ENCODE peak calls at places on chromosomes 11 and 22, in five cellular contexts. W, M, B, E and F are unnamed samples.

GRCh38 chr22:29298641-29299040 is 7.8 kb upstream of the GAS2L1 start:
- DNase-seq in W (no peak), M (no peak), B (no peak), E (no peak), F (no peak)

GRCh38 chr11:22472306-22472705 is 134.1 kb downstream of the SLC17A6 start:
- DNase-seq in W (peak), M (no peak), B (no peak), E (peak), F (no peak)

GRCh38 chr11:34234086-34234740 is 123.6 kb downstream of the ABTB2 start:
- DNase-seq in W (peak), M (no peak), B (peak), E (peak), F (no peak)

GRCh38 chr11:134498326-134499139 is 86.5 kb upstream of the B3GAT1 start:
- DNase-seq in W (no peak), M (peak), B (no peak), E (no peak), F (no peak)

GRCh38 chr11:46134540-46134939 is 13.3 kb upstream of the PHF21A start:
- DNase-seq in W (no peak), M (no peak), B (no peak), E (no peak), F (no peak)

GRCh38 chr11:46981429-46981828 is 44.9 kb downstream of the CSTPP1 start:
- DNase-seq in W (no peak), M (no peak), B (no peak), E (no peak), F (no peak)

GRCh38 chr11:28819741-28820140 is 711.6 kb downstream of the METTL15 start:
- DNase-seq in W (peak), M (no peak), B (no peak), E (peak), F (no peak)

GRCh38 chr11:17827006-17827405 is 92.4 kb downstream of the KCNC1 start:
- DNase-seq in W (peak), M (no peak), B (no peak), E (no peak), F (no peak)

GRCh38 chr11:134864968-134865305 is 452.9 kb upstream of the B3GAT1 start:
- DNase-seq in W (no peak), M (no peak), B (no peak), E (no peak), F (no peak)

GRCh38 chr11:9808943-9809342 is 145.1 kb downstream of the SWAP70 start:
- DNase-seq in W (peak), M (no peak), B (no peak), E (peak), F (peak)

GRCh38 chr11:75145972-75146519 is 4.9 kb upstream of the SLCO2B1 start:
- DNase-seq in W (no peak), M (no peak), B (no peak), E (no peak), F (no peak)

GRCh38 chr11:2794419-2794795 is 91.2 kb downstream of the CDKN1C start:
- DNase-seq in W (no peak), M (no peak), B (no peak), E (no peak), F (no peak)

GRCh38 chr11:128291835-128292234 is 295.5 kb downstream of the ETS1 start:
- DNase-seq in W (no peak), M (no peak), B (no peak), E (no peak), F (no peak)

GRCh38 chr11:76628408-76628947 is 42.1 kb downstream of the LRRC32 start:
- DNase-seq in W (no peak), M (no peak), B (no peak), E (no peak), F (no peak)

GRCh38 chr11:75773595-75774353 is 5.2 kb downstream of the DGAT2 start:
- DNase-seq in W (no peak), M (no peak), B (no peak), E (no peak), F (no peak)

GRCh38 chr11:74319139-74319538 is 7.7 kb upstream of the P4HA3 start:
- DNase-seq in W (peak), M (no peak), B (no peak), E (peak), F (peak)

GRCh38 chr11:111344032-111344431 is 35.0 kb downstream of the POU2AF1 start:
- DNase-seq in W (no peak), M (no peak), B (no peak), E (peak), F (no peak)

GRCh38 chr22:23845661-23846469 is 7.1 kb upstream of the DERL3 start:
- DNase-seq in W (no peak), M (no peak), B (no peak), E (no peak), F (no peak)